ENCODE peak calls at places on chromosomes 5 and 9, in four cellular contexts. A, U, S and G are unnamed samples.

GRCh38 chr9:79473704-79474103 is 98.1 kb upstream of the TLE4 start:
- DNase-seq in A (no peak), U (no peak), S (no peak), G (no peak)

GRCh38 chr5:50710838-50711237 is 44.4 kb downstream of the PARP8 start:
- DNase-seq in A (no peak), U (no peak), S (no peak), G (no peak)

GRCh38 chr5:172334196-172334595 is 50.6 kb upstream of the UBTD2 start:
- DNase-seq in A (peak), U (no peak), S (no peak), G (peak)

GRCh38 chr9:28032178-28032532 is 458.9 kb upstream of the C9orf72 start:
- DNase-seq in A (no peak), U (peak), S (no peak), G (no peak)

GRCh38 chr5:124986170-124986569 is 239.7 kb upstream of the ZNF608 start:
- DNase-seq in A (no peak), U (no peak), S (no peak), G (no peak)

GRCh38 chr9:76717611-76718010 is 46.6 kb upstream of the PCA3 start:
- DNase-seq in A (no peak), U (no peak), S (no peak), G (no peak)

GRCh38 chr9:95629585-95629984 is 112.8 kb upstream of the PTCH1 start:
- DNase-seq in A (no peak), U (no peak), S (no peak), G (no peak)

GRCh38 chr5:150497274-150497988 is 10.5 kb upstream of the NDST1 start:
- DNase-seq in A (peak), U (no peak), S (peak), G (no peak)

GRCh38 chr9:113155911-113156559 is 5.2 kb downstream of the SLC31A2 start:
- DNase-seq in A (no peak), U (no peak), S (no peak), G (no peak)

GRCh38 chr9:27377811-27378345 is 80.9 kb upstream of the EQTN start:
- DNase-seq in A (no peak), U (no peak), S (no peak), G (peak)

GRCh38 chr5:150604894-150605440 is 35.5 kb upstream of the SYNPO start:
- DNase-seq in A (no peak), U (no peak), S (no peak), G (no peak)

GRCh38 chr5:149125386-149125891 is 15.9 kb upstream of the ABLIM3 start:
- DNase-seq in A (peak), U (peak), S (peak), G (no peak)

GRCh38 chr5:123947797-123948196 is 435.8 kb downstream of the CSNK1G3 start:
- DNase-seq in A (no peak), U (no peak), S (no peak), G (no peak)

GRCh38 chr9:118038713-118039112 is 334.5 kb downstream of the TLR4 start:
- DNase-seq in A (no peak), U (no peak), S (no peak), G (no peak)

GRCh38 chr9:83623634-83623991 is 670 bp downstream of the IDNK start:
- DNase-seq in A (peak), U (no peak), S (peak), G (peak)

GRCh38 chr5:107619781-107620180 is 51.0 kb downstream of the EFNA5 start:
- DNase-seq in A (peak), U (no peak), S (no peak), G (no peak)

GRCh38 chr9:16053131-16053530 is 500.3 kb downstream of the CCDC171 start:
- DNase-seq in A (no peak), U (no peak), S (no peak), G (no peak)

GRCh38 chr5:113156271-113156878 is 179.8 kb downstream of the DCP2 start:
- DNase-seq in A (no peak), U (no peak), S (no peak), G (no peak)

GRCh38 chr5:177973066-177973635 is 22.9 kb downstream of the PROP1 start:
- DNase-seq in A (no peak), U (no peak), S (no peak), G (no peak)

DNA sequence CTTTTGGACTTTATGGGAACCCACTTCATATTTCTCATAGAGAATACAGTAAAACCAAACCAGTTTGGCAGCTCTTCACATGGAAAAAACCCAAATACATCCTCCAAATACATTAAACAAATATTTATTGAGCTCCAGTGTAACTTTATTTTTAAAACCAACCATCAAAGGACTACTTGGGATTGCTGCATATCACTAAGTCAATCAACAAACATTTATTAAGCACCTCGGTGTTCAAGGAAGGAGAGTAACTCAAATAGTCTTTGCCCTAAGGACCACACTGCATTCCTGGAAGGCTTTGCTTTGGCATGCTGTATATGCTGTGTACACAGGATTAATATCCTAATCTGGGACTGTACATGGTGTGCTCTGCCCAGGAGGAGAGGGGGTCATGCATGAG is 11.2 kb downstream of the VDAC1 start:
- DNase-seq in A (peak), U (no peak), S (no peak), G (no peak)
- H2AFZ ChIP-seq in A (no peak), U (no peak), S (no peak), G (no peak)

GRCh38 chr5:100790170-100790665 is 112.9 kb downstream of the ST8SIA4 start:
- DNase-seq in A (peak), U (peak), S (peak), G (peak)

GRCh38 chr5:100791376-100791775 is 111.7 kb downstream of the ST8SIA4 start:
- DNase-seq in A (no peak), U (no peak), S (no peak), G (no peak)

GRCh38 chr5:100789641-100790160 is 113.4 kb downstream of the ST8SIA4 start:
- DNase-seq in A (no peak), U (no peak), S (no peak), G (peak)

GRCh38 chr5:100792781-100793180 is 110.3 kb downstream of the ST8SIA4 start:
- DNase-seq in A (no peak), U (peak), S (no peak), G (no peak)

GRCh38 chr5:100790951-100791350 is 112.1 kb downstream of the ST8SIA4 start:
- DNase-seq in A (no peak), U (no peak), S (no peak), G (no peak)
- TF ChIP-seq EZH2phosphoT487 in A (no peak), U (no peak), S (no peak), G (no peak)

DNA sequence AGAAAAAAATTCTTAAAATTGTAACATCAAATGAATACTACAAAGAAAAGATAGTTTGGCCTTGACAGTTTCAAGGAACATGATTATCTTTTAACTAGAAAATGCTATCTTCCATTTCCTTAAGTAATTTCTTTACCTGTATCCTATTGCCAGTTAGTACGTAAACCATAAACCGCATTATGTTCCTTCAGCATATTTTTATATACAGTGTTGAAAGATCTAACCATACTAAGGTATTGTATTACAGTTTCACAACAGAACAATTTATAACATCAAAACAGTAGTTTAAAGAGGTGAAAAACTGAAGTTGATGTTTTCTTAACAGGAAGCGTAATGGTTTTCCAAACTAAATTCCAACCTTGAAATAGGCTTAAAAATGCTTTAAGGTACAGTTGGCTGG is 45.1 kb downstream of the GLRX start:
- DNase-seq in A (no peak), U (no peak), S (no peak), G (no peak)
- H2AFZ ChIP-seq in A (no peak), U (no peak), S (no peak), G (no peak)

GRCh38 chr5:57221049-57221568 is 47.2 kb downstream of the GPBP1 start:
- DNase-seq in A (peak), U (peak), S (peak), G (peak)

GRCh38 chr5:57211039-57211438 is 37.2 kb downstream of the GPBP1 start:
- DNase-seq in A (no peak), U (no peak), S (no peak), G (no peak)

GRCh38 chr5:57215629-57216195 is 41.9 kb downstream of the GPBP1 start:
- DNase-seq in A (no peak), U (no peak), S (no peak), G (no peak)

GRCh38 chr5:57219386-57219785 is 45.5 kb downstream of the GPBP1 start:
- DNase-seq in A (no peak), U (no peak), S (peak), G (no peak)

GRCh38 chr5:57216714-57217113 is 42.9 kb downstream of the GPBP1 start:
- DNase-seq in A (peak), U (no peak), S (no peak), G (no peak)
- TF ChIP-seq EZH2phosphoT487 in A (no peak), U (no peak), S (no peak), G (no peak)

DNA sequence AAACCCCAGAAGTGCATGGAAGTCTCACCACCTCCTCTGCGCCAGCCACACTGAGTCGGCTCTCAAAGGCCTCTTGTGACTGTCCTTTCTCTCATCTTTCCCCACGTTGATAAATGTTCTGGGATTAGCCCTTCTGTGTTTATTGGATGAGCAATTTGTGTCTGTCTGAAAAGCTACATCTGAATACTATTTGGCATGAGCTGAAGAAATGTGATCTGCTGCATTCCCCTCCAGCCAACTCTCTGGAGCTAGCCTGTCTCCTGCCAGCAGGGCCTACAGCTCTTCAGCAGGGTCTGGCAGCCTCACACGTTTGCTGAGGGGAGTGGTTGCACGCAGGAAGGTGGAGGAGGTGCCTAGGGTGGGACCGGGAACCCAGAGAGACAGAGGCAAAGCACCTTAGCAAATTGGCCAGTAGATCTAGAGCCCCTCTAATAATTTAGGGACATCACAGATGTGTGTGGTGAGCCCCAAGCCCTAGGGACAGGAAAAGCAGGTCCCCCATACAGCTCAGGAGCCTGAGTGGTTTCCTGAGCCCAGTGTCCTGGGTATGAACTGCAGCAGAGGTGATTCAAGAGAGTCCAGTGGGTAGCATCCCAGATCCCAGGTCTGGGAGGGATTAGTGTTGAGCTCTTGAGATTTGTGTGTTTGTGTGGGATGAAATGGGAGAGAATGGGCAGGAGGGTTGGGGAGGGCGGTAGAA is 20.5 kb upstream of the B4GALT1 start:
- DNase-seq in A (no peak), U (no peak), S (peak), G (no peak)
- H2AFZ ChIP-seq in A (no peak), U (peak), S (peak), G (no peak)

GRCh38 chr5:176732736-176733585 is 77.4 kb upstream of the UNC5A start:
- DNase-seq in A (no peak), U (no peak), S (no peak), G (no peak)
- TF ChIP-seq EZH2phosphoT487 in A (no peak), U (no peak), S (no peak), G (no peak)

GRCh38 chr5:120306331-120306730 is 157.8 kb upstream of the PRR16 start:
- DNase-seq in A (peak), U (no peak), S (peak), G (no peak)
- H2AFZ ChIP-seq in A (no peak), U (no peak), S (no peak), G (no peak)